ENCODE peak calls at places on chromosomes 2 and 18, in eight cellular contexts. U, L, Q, G, T, K, A and V are unnamed samples.

GRCh38 chr2:237967463-237967871 is 653 bp downstream of the UBE2F start:
- DNase-seq in U (peak), L (peak), Q (no peak), G (no peak), T (no peak), K (no peak), A (peak), V (peak)

GRCh38 chr2:28674713-28675068 is 76.9 kb upstream of the PPP1CB start:
- DNase-seq in U (no peak), L (no peak), Q (no peak), G (no peak), T (no peak), K (no peak), A (no peak), V (no peak)

GRCh38 chr2:8478133-8478793 is 203.6 kb upstream of the ID2 start:
- DNase-seq in U (no peak), L (no peak), Q (no peak), G (no peak), T (no peak), K (no peak), A (no peak), V (peak)

GRCh38 chr2:222935688-222936298 is 75.0 kb downstream of the ACSL3 start:
- DNase-seq in U (no peak), L (no peak), Q (no peak), G (no peak), T (no peak), K (no peak), A (no peak), V (no peak)

GRCh38 chr2:26535663-26536275 is 57.8 kb upstream of the OTOF start:
- DNase-seq in U (no peak), L (no peak), Q (no peak), G (no peak), T (no peak), K (no peak), A (no peak), V (no peak)

GRCh38 chr18:32771169-32771751 is 1.6 kb downstream of the KLHL14 start:
- DNase-seq in U (peak), L (no peak), Q (no peak), G (no peak), T (no peak), K (no peak), A (peak), V (no peak)

GRCh38 chr2:45782968-45783367 is 131.5 kb downstream of the PRKCE start:
- DNase-seq in U (no peak), L (no peak), Q (no peak), G (no peak), T (no peak), K (no peak), A (no peak), V (no peak)

GRCh38 chr2:85213893-85214512 is 80.8 kb downstream of the TCF7L1 start:
- DNase-seq in U (no peak), L (no peak), Q (no peak), G (no peak), T (no peak), K (no peak), A (peak), V (no peak)

GRCh38 chr2:130754811-130755210 is 529 bp upstream of the AMER3 start:
- DNase-seq in U (no peak), L (no peak), Q (no peak), G (no peak), T (no peak), K (no peak), A (no peak), V (no peak)

GRCh38 chr2:15618449-15618855 is 26.8 kb downstream of the DDX1 start:
- DNase-seq in U (no peak), L (no peak), Q (no peak), G (no peak), T (no peak), K (no peak), A (no peak), V (no peak)

GRCh38 chr2:240922982-240923537 is 16.9 kb downstream of the CROCC2 start:
- DNase-seq in U (no peak), L (peak), Q (no peak), G (no peak), T (no peak), K (no peak), A (peak), V (peak)

GRCh38 chr2:16664052-16664731 is 1.4 kb downstream of the CYRIA start:
- DNase-seq in U (peak), L (no peak), Q (no peak), G (no peak), T (peak), K (no peak), A (peak), V (no peak)

GRCh38 chr2:238097988-238098853 is 1.9 kb upstream of the ESPNL start:
- DNase-seq in U (peak), L (peak), Q (no peak), G (no peak), T (no peak), K (peak), A (peak), V (no peak)

GRCh38 chr18:36249392-36249791 is 48.1 kb upstream of the FHOD3 start:
- DNase-seq in U (no peak), L (no peak), Q (no peak), G (no peak), T (no peak), K (no peak), A (no peak), V (no peak)